ENCODE peak calls at places on chromosomes 13 and 19, in four cellular contexts. F, L, K and P are unnamed samples.

GRCh38 chr19:13795595-13796300 is 505 bp downstream of the ZSWIM4 start:
- DNase-seq in F (no peak), L (no peak), K (no peak), P (no peak)

GRCh38 chr19:58379276-58379675 is 1.6 kb downstream of the ZNF837 start:
- DNase-seq in F (no peak), L (no peak), K (no peak), P (no peak)

GRCh38 chr19:29714371-29714952 is 599 bp downstream of the C19orf12 start:
- DNase-seq in F (no peak), L (no peak), K (no peak), P (peak)

GRCh38 chr13:51825165-51825592 is 19.8 kb downstream of the TMEM272 start:
- DNase-seq in F (no peak), L (peak), K (no peak), P (no peak)

GRCh38 chr19:13098291-13099072 is 4.2 kb downstream of the LYL1 start:
- DNase-seq in F (no peak), L (peak), K (no peak), P (peak)

GRCh38 chr19:38894968-38895367 is 4.5 kb downstream of the SIRT2 start:
- DNase-seq in F (no peak), L (no peak), K (no peak), P (no peak)

GRCh38 chr13:110412132-110412912 is 105.2 kb downstream of the COL4A2 start:
- DNase-seq in F (peak), L (peak), K (peak), P (peak)

GRCh38 chr13:97274782-97275252 is 52.7 kb downstream of the MBNL2 start:
- DNase-seq in F (no peak), L (no peak), K (no peak), P (no peak)

GRCh38 chr13:43360911-43361605 is 337.7 kb downstream of the DNAJC15 start:
- DNase-seq in F (no peak), L (no peak), K (no peak), P (no peak)

GRCh38 chr13:112348642-112349345 is 27.4 kb upstream of the SPACA7 start:
- DNase-seq in F (no peak), L (no peak), K (no peak), P (no peak)

GRCh38 chr19:55486971-55487883 is 1.0 kb upstream of the SSC5D start:
- DNase-seq in F (peak), L (peak), K (peak), P (no peak)

DNA sequence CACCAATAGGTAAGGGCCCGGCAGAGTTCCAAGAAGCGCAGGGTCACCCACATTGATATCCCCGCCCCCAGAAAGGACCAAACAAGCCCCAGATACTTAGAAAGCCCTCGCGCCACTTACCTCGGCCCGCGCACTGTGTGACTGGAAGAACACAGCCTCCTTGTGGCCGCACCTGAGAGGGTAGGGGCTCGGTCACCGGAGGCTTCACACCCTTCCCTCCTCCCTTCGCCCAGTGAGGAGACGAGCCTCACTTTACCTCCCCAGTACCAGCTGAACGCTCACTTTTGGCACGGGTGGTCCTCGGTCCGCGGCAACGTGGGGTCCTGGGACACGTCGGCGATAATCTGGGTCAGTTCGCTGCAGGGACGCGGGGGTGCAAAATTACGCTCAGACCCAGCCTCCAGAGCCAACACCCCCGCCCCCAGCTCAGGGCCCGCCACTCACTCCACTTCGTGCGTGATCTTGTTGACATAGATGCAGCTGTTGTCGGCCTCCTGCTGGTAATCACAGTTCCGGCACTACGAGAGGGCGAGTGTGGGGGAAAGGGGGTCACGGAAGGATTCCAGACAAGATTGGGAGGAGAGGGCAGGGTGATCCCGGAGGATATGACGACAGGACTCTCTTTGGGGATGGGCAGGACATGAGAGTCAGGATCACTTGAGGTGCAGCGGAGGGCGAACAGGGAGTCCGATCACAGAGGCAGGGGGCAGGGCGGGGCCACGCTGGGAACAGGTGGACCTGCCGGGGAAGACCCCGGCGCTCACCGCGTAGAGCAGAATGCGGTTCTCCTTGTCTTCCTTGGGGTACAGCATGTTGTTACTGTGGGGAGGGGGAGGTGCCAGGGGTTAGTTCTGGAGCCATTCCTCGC is 546 bp downstream of the POLR2I start:
- DNase-seq in F (peak), L (no peak), K (peak), P (peak)
- TF ChIP-seq CTCF in F (no peak), L (no peak), K (no peak), P (peak)

DNA sequence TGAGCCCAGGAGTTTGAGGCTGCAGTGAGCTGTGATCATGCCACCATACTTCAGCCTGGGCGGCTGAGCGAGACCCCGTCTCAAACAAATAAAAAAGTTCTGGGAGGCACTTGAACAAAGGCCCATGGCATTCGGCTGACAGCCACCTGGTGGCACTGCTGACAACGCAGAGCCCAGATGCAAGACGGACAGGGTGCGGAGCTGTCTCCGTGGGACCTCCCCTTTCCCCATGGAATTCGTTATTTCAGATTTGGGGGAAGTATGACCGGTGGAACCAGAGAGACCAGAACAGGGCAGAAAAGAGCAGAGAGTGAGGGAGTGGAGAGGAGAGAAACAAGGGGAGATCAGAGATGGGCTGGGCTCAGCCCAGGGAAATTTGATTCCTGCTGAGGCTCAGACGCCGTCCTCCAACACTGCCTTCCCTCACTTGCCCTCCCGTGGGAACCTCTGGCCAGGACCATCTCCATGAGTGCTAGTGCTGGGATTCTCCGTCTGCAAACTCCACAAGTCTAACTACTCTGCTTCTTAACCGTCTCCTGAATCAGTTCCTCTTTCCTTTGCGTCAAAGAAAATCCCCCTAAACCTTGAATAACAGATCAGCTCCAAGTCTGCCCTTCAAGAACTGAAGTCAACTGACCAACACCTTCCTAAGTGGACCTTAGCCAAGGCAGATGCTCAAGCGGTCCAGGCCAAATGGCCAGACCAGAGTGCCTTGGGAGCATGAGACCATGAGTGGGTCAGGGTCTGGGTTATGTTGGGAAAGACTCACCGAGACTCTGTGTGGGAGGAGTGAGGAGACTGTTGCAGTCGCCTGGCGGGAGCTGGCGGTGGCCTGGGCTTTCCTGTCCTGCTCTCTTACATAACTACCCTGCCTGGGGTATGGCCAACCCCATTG is 11.9 kb upstream of the ATF5 start:
- DNase-seq in F (no peak), L (no peak), K (no peak), P (no peak)
- TF ChIP-seq CTCF in F (no peak), L (no peak), K (no peak), P (no peak)

DNA sequence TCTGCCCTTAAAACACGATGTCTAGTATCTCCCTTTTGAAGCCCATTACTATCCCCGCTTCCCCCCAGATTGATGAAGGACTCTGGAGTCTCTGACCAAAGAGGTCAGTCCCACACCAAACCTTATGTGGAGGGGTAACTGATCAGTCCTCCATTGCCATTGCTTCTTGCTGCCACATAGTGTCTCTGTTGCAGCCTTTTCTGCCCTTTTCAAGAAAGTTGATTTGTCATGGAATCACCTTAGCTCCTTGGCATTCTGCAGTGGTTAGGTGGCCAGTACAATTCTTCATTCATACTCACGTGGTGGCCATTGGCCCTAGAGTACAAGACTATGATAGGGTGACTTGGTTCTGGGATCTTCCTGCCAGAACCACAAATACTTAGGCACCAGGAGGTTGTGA is 8.4 kb upstream of the HTR2A start:
- DNase-seq in F (no peak), L (no peak), K (no peak), P (no peak)
- TF ChIP-seq CTCF in F (no peak), L (no peak), K (no peak), P (no peak)

DNA sequence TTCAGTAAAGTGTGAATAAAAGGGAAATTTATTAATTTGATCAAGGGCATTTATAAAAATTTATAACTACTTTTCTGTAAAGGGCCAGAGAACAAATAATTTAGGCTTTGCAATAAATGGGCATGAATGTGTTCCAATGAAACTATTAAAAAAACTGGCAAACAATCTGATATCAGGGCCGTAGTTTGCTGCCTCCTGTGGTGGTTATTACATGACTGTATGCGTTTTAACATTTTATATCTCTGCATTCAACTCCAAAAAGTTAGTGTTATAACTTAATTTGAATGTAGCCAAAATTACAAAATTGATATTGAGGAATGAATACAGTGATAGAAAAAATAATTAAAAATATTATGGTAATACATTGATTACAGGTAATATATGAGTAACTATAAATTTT is 80.5 kb upstream of the POSTN start:
- DNase-seq in F (no peak), L (no peak), K (no peak), P (no peak)
- TF ChIP-seq CTCF in F (no peak), L (no peak), K (no peak), P (no peak)

DNA sequence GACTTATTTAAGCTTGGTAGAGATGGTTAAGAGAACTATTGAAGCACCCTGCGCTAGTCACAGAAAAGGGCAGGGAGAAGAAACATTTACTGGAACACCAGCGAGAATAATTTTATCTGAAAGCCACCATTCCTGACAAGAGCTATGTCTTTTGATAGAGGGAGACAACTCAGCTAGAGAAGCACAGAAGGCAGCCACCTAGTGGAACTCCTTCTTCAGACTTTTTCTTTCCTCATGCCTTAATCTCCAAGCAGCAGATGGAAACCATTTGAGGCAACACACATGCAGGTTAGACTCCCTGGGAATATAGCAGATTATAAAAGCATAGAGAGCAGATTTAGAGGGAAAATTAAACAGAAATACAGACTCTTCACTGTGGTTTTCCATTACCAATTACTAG is 813.4 kb downstream of the SLITRK6 start:
- DNase-seq in F (no peak), L (no peak), K (no peak), P (no peak)
- TF ChIP-seq CTCF in F (no peak), L (no peak), K (no peak), P (no peak)

GRCh38 chr13:102724923-102725322 is 30.1 kb upstream of the METTL21C start:
- DNase-seq in F (no peak), L (no peak), K (no peak), P (peak)
- TF ChIP-seq CTCF in F (peak), L (peak), K (peak), P (no peak)

GRCh38 chr19:41001243-41001971 is 10.3 kb downstream of the CYP2B6 start:
- DNase-seq in F (no peak), L (no peak), K (no peak), P (no peak)
- TF ChIP-seq CTCF in F (no peak), L (no peak), K (no peak), P (no peak)